ENCODE peak calls at places on chromosomes 13 and 19, in nine cellular contexts. One of them, this sample, is unnamed.

GRCh38 chr19:2164020-2164988 is 571 bp downstream of the DOT1L start:
- DNase-seq in mucosa of descending colon: peak; percentile 27
- DNase-seq in HFFc6: no peak
- DNase-seq in cardiac fibroblast: no peak
- DNase-seq in astrocyte of the spinal cord: no peak
- DNase-seq in GM06990: no peak
- DNase-seq in CD8-positive, alpha-beta T cell: no peak
- DNase-seq in body of pancreas: no peak
- DNase-seq in AG09319: no peak
- DNase-seq in this sample: no peak

GRCh38 chr19:58569191-58569942 is 3.8 kb downstream of the MZF1 start:
- DNase-seq in mucosa of descending colon: peak; percentile 2
- DNase-seq in HFFc6: no peak
- DNase-seq in cardiac fibroblast: no peak
- DNase-seq in astrocyte of the spinal cord: no peak
- DNase-seq in GM06990: no peak
- DNase-seq in CD8-positive, alpha-beta T cell: peak; percentile 2
- DNase-seq in body of pancreas: no peak
- DNase-seq in AG09319: no peak
- DNase-seq in this sample: no peak

GRCh38 chr13:98466634-98467236 is 110.2 kb downstream of the STK24 start:
- DNase-seq in mucosa of descending colon: peak; percentile 73
- DNase-seq in HFFc6: peak; percentile 49
- DNase-seq in cardiac fibroblast: peak; percentile 52
- DNase-seq in astrocyte of the spinal cord: peak; percentile 61
- DNase-seq in GM06990: no peak
- DNase-seq in CD8-positive, alpha-beta T cell: peak; percentile 31
- DNase-seq in body of pancreas: peak; percentile 54
- DNase-seq in AG09319: no peak
- DNase-seq in this sample: no peak

GRCh38 chr19:14114854-14115253 is 2.7 kb downstream of the PRKACA start:
- DNase-seq in mucosa of descending colon: peak; percentile 70
- DNase-seq in HFFc6: no peak
- DNase-seq in cardiac fibroblast: peak; percentile 40
- DNase-seq in astrocyte of the spinal cord: no peak
- DNase-seq in GM06990: peak; percentile 40
- DNase-seq in CD8-positive, alpha-beta T cell: peak; percentile 50
- DNase-seq in body of pancreas: peak; percentile 72
- DNase-seq in AG09319: no peak
- DNase-seq in this sample: peak; percentile 48

GRCh38 chr19:2416321-2417097 is 10.9 kb downstream of the TIMM13 start:
- DNase-seq in mucosa of descending colon: no peak
- DNase-seq in HFFc6: no peak
- DNase-seq in cardiac fibroblast: no peak
- DNase-seq in astrocyte of the spinal cord: no peak
- DNase-seq in GM06990: no peak
- DNase-seq in CD8-positive, alpha-beta T cell: no peak
- DNase-seq in body of pancreas: no peak
- DNase-seq in AG09319: no peak
- DNase-seq in this sample: no peak

GRCh38 chr19:1113278-1113985 is 9.6 kb downstream of the GPX4 start:
- DNase-seq in mucosa of descending colon: peak; percentile 99
- DNase-seq in HFFc6: peak; percentile 92
- DNase-seq in cardiac fibroblast: peak; percentile 97
- DNase-seq in astrocyte of the spinal cord: peak; percentile 94
- DNase-seq in GM06990: peak; percentile 86
- DNase-seq in CD8-positive, alpha-beta T cell: peak; percentile 92
- DNase-seq in body of pancreas: peak; percentile 99
- DNase-seq in AG09319: peak; percentile 84
- DNase-seq in this sample: peak; percentile 84

GRCh38 chr19:15263361-15263985 is 31.2 kb upstream of the EPHX3 start:
- DNase-seq in mucosa of descending colon: no peak
- DNase-seq in HFFc6: no peak
- DNase-seq in cardiac fibroblast: no peak
- DNase-seq in astrocyte of the spinal cord: no peak
- DNase-seq in GM06990: no peak
- DNase-seq in CD8-positive, alpha-beta T cell: no peak
- DNase-seq in body of pancreas: no peak
- DNase-seq in AG09319: no peak
- DNase-seq in this sample: no peak

GRCh38 chr19:35013820-35014754 is 14.0 kb downstream of the GRAMD1A start:
- DNase-seq in mucosa of descending colon: peak; percentile 54
- DNase-seq in HFFc6: no peak
- DNase-seq in cardiac fibroblast: no peak
- DNase-seq in astrocyte of the spinal cord: no peak
- DNase-seq in GM06990: no peak
- DNase-seq in CD8-positive, alpha-beta T cell: peak; percentile 68
- DNase-seq in body of pancreas: no peak
- DNase-seq in AG09319: no peak
- DNase-seq in this sample: no peak

GRCh38 chr19:7910321-7911161 is 4.1 kb upstream of the TGFBR3L start:
- DNase-seq in mucosa of descending colon: no peak
- DNase-seq in HFFc6: no peak
- DNase-seq in cardiac fibroblast: no peak
- DNase-seq in astrocyte of the spinal cord: no peak
- DNase-seq in GM06990: no peak
- DNase-seq in CD8-positive, alpha-beta T cell: no peak
- DNase-seq in body of pancreas: no peak
- DNase-seq in AG09319: no peak
- DNase-seq in this sample: no peak

GRCh38 chr13:66805657-66806056 is 424.5 kb downstream of the PCDH9 start:
- DNase-seq in mucosa of descending colon: no peak
- DNase-seq in HFFc6: no peak
- DNase-seq in cardiac fibroblast: peak; percentile 90
- DNase-seq in astrocyte of the spinal cord: peak; percentile 60
- DNase-seq in GM06990: no peak
- DNase-seq in CD8-positive, alpha-beta T cell: no peak
- DNase-seq in body of pancreas: peak; percentile 15
- DNase-seq in AG09319: no peak
- DNase-seq in this sample: no peak

GRCh38 chr13:107644136-107644535 is 571.2 kb downstream of the LIG4 start:
- DNase-seq in mucosa of descending colon: no peak
- DNase-seq in HFFc6: no peak
- DNase-seq in cardiac fibroblast: no peak
- DNase-seq in astrocyte of the spinal cord: no peak
- DNase-seq in GM06990: no peak
- DNase-seq in CD8-positive, alpha-beta T cell: no peak
- DNase-seq in body of pancreas: no peak
- DNase-seq in AG09319: no peak
- DNase-seq in this sample: no peak

GRCh38 chr19:40921005-40921897 is 39.2 kb upstream of the CYP2A7 start:
- DNase-seq in mucosa of descending colon: peak; percentile 84
- DNase-seq in HFFc6: peak; percentile 19
- DNase-seq in cardiac fibroblast: no peak
- DNase-seq in astrocyte of the spinal cord: no peak
- DNase-seq in GM06990: no peak
- DNase-seq in CD8-positive, alpha-beta T cell: no peak
- DNase-seq in body of pancreas: peak; percentile 25
- DNase-seq in AG09319: no peak
- DNase-seq in this sample: no peak

GRCh38 chr19:1774999-1775772 is 21.9 kb downstream of the ONECUT3 start:
- DNase-seq in mucosa of descending colon: no peak
- DNase-seq in HFFc6: no peak
- DNase-seq in cardiac fibroblast: peak; percentile 54
- DNase-seq in astrocyte of the spinal cord: no peak
- DNase-seq in GM06990: no peak
- DNase-seq in CD8-positive, alpha-beta T cell: no peak
- DNase-seq in body of pancreas: no peak
- DNase-seq in AG09319: no peak
- DNase-seq in this sample: no peak

DNA sequence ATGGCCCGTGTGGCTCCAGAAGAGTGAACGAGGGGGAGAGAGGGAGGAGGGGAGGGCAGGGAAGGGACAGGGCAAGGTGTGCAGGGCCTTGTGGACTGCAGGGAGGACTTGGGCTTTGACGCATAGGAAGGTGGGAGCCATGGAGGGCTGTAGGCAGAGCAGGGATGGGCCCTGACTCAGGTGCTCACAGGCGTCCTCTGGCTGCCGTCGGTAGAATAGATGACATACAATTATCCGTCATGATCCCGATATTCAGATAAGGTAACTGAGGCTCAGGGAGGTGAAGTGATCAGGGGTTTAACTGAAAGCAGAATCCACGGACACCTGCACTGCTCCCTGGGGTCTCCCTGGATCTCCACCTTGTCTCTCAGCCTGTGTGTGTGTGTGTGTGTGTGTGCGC is 3.4 kb downstream of the C3 start:
- DNase-seq in mucosa of descending colon: no peak
- DNase-seq in HFFc6: no peak
- DNase-seq in cardiac fibroblast: no peak
- DNase-seq in astrocyte of the spinal cord: no peak
- DNase-seq in GM06990: no peak
- DNase-seq in CD8-positive, alpha-beta T cell: no peak
- DNase-seq in body of pancreas: no peak
- DNase-seq in AG09319: no peak
- DNase-seq in this sample: no peak
- TF ChIP-seq CTCF in mucosa of descending colon: no peak
- TF ChIP-seq CTCF in HFFc6: no peak
- TF ChIP-seq CTCF in cardiac fibroblast: no peak
- TF ChIP-seq CTCF in astrocyte of the spinal cord: no peak
- TF ChIP-seq CTCF in GM06990: no peak
- TF ChIP-seq CTCF in CD8-positive, alpha-beta T cell: no peak
- TF ChIP-seq CTCF in body of pancreas: no peak
- TF ChIP-seq CTCF in AG09319: no peak
- TF ChIP-seq CTCF in this sample: no peak

GRCh38 chr13:91072511-91072910 is 275.0 kb upstream of the MIR17HG start:
- DNase-seq in mucosa of descending colon: no peak
- DNase-seq in HFFc6: no peak
- DNase-seq in cardiac fibroblast: no peak
- DNase-seq in astrocyte of the spinal cord: no peak
- DNase-seq in GM06990: no peak
- DNase-seq in CD8-positive, alpha-beta T cell: no peak
- DNase-seq in body of pancreas: no peak
- DNase-seq in AG09319: no peak
- DNase-seq in this sample: no peak

GRCh38 chr13:91079190-91079589 is 268.3 kb upstream of the MIR17HG start:
- DNase-seq in mucosa of descending colon: no peak
- DNase-seq in HFFc6: no peak
- DNase-seq in cardiac fibroblast: no peak
- DNase-seq in astrocyte of the spinal cord: no peak
- DNase-seq in GM06990: no peak
- DNase-seq in CD8-positive, alpha-beta T cell: no peak
- DNase-seq in body of pancreas: no peak
- DNase-seq in AG09319: no peak
- DNase-seq in this sample: no peak

DNA sequence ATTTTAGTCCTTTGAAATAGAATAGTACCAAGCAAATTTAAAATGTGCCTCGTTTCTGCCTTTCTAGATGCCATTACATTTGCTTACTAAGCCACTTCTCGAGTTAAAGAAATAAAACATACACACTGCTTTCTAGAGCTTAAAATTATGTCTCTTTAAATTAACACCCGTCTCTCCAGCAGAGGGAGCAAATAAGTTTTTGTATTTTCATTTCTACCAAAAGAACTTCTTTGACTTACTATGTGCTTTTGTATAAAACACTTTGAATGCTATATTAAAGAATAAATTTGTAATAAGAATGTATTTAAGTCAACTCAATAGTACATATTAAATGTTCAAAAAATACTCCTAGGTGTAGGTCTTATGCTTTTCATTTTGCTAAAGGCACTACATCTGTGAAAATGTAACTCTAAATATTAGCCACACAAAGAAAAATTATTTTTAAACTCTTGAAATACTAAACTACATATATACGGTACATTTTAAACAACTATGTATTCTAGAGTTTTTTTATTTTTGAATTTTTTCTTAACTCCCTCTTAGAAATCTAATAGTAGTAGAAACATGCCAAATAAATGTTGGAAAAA is 269.3 kb upstream of the MIR17HG start:
- DNase-seq in mucosa of descending colon: no peak
- DNase-seq in HFFc6: no peak
- DNase-seq in cardiac fibroblast: peak; percentile 34
- DNase-seq in astrocyte of the spinal cord: peak; percentile 22
- DNase-seq in GM06990: peak; percentile 6
- DNase-seq in CD8-positive, alpha-beta T cell: no peak
- DNase-seq in body of pancreas: no peak
- DNase-seq in AG09319: no peak
- DNase-seq in this sample: no peak
- TF ChIP-seq CTCF in mucosa of descending colon: no peak
- TF ChIP-seq CTCF in HFFc6: peak; percentile 56
- TF ChIP-seq CTCF in cardiac fibroblast: no peak
- TF ChIP-seq CTCF in astrocyte of the spinal cord: peak; percentile 33
- TF ChIP-seq CTCF in GM06990: peak; percentile 37
- TF ChIP-seq CTCF in CD8-positive, alpha-beta T cell: no peak
- TF ChIP-seq CTCF in body of pancreas: no peak
- TF ChIP-seq CTCF in AG09319: no peak
- TF ChIP-seq CTCF in this sample: no peak

GRCh38 chr13:89574077-89574476 is 1773.4 kb upstream of the MIR17HG start:
- DNase-seq in mucosa of descending colon: no peak
- DNase-seq in HFFc6: no peak
- DNase-seq in cardiac fibroblast: no peak
- DNase-seq in astrocyte of the spinal cord: no peak
- DNase-seq in GM06990: no peak
- DNase-seq in CD8-positive, alpha-beta T cell: no peak
- DNase-seq in body of pancreas: no peak
- DNase-seq in AG09319: no peak
- DNase-seq in this sample: no peak

GRCh38 chr13:89571676-89572075 is 1775.8 kb upstream of the MIR17HG start:
- DNase-seq in mucosa of descending colon: no peak
- DNase-seq in HFFc6: no peak
- DNase-seq in cardiac fibroblast: no peak
- DNase-seq in astrocyte of the spinal cord: no peak
- DNase-seq in GM06990: no peak
- DNase-seq in CD8-positive, alpha-beta T cell: no peak
- DNase-seq in body of pancreas: no peak
- DNase-seq in AG09319: no peak
- DNase-seq in this sample: no peak

GRCh38 chr13:89577301-89577700 is 1770.2 kb upstream of the MIR17HG start:
- DNase-seq in mucosa of descending colon: no peak
- DNase-seq in HFFc6: no peak
- DNase-seq in cardiac fibroblast: no peak
- DNase-seq in astrocyte of the spinal cord: no peak
- DNase-seq in GM06990: no peak
- DNase-seq in CD8-positive, alpha-beta T cell: no peak
- DNase-seq in body of pancreas: no peak
- DNase-seq in AG09319: no peak
- DNase-seq in this sample: no peak
- TF ChIP-seq CTCF in mucosa of descending colon: no peak
- TF ChIP-seq CTCF in HFFc6: peak; percentile 38
- TF ChIP-seq CTCF in cardiac fibroblast: no peak
- TF ChIP-seq CTCF in astrocyte of the spinal cord: no peak
- TF ChIP-seq CTCF in GM06990: no peak
- TF ChIP-seq CTCF in CD8-positive, alpha-beta T cell: no peak
- TF ChIP-seq CTCF in body of pancreas: no peak
- TF ChIP-seq CTCF in AG09319: no peak
- TF ChIP-seq CTCF in this sample: no peak

DNA sequence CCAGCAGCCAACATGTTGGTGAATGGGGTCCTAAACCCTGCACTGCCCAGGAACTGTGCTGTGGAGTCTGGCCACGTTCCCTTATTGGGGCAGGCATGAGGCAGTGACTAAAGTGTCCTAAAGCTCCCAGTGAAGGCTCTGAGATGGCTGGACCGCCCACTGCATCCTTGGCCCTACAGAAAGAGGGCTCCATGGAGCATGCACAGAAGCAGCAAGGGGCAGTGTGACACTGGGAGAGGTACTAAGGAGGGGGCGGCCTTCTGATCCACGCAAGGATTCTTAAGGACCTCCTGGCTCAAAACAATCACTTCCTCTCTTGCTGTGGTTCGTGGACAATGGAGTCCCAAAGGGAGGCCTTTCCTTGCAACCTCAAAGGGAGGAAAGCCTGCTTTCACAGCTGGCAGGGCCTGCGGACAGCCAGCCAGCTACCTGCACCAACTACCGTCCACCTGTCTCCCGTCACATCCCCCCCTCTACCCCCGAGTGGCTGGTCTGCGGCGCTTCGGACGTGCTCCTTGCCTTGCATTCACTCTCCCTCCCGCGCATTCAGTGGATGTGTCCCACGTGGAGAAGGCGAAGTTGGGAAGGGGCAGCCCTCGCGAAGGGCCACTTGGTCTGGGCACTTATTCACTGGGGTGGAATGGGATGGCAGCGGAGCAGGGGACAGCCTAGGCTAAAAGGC is 63.9 kb upstream of the STARD13 start:
- DNase-seq in mucosa of descending colon: peak; percentile 38
- DNase-seq in HFFc6: no peak
- DNase-seq in cardiac fibroblast: no peak
- DNase-seq in astrocyte of the spinal cord: no peak
- DNase-seq in GM06990: no peak
- DNase-seq in CD8-positive, alpha-beta T cell: no peak
- DNase-seq in body of pancreas: peak; percentile 46
- DNase-seq in AG09319: no peak
- DNase-seq in this sample: no peak
- TF ChIP-seq CTCF in mucosa of descending colon: no peak
- TF ChIP-seq CTCF in HFFc6: no peak
- TF ChIP-seq CTCF in cardiac fibroblast: peak; percentile 15
- TF ChIP-seq CTCF in astrocyte of the spinal cord: no peak
- TF ChIP-seq CTCF in GM06990: no peak
- TF ChIP-seq CTCF in CD8-positive, alpha-beta T cell: no peak
- TF ChIP-seq CTCF in body of pancreas: no peak
- TF ChIP-seq CTCF in AG09319: no peak
- TF ChIP-seq CTCF in this sample: no peak